ENCODE peak calls at places on chromosomes 4 and X, in seven cellular contexts. One of them, this sample, is unnamed.

GRCh38 chrX:130085551-130085986 is 24.7 kb downstream of the ELF4 start:
- DNase-seq in brain microvascular endothelial cell: no peak
- DNase-seq in NB4: peak
- DNase-seq in NCI-H226: no peak
- DNase-seq in HTR-8/SVneo: no peak
- DNase-seq in fibroblast of the aortic adventitia: no peak
- DNase-seq in T47D: no peak
- DNase-seq in this sample: no peak

GRCh38 chrX:120453985-120454384 is 15.1 kb downstream of the LAMP2 start:
- DNase-seq in brain microvascular endothelial cell: peak
- DNase-seq in NB4: no peak
- DNase-seq in NCI-H226: peak
- DNase-seq in HTR-8/SVneo: peak
- DNase-seq in fibroblast of the aortic adventitia: peak
- DNase-seq in T47D: no peak
- DNase-seq in this sample: no peak

GRCh38 chr4:158079661-158080060 is 93.2 kb downstream of the GASK1B start:
- DNase-seq in brain microvascular endothelial cell: no peak
- DNase-seq in NB4: no peak
- DNase-seq in NCI-H226: no peak
- DNase-seq in HTR-8/SVneo: no peak
- DNase-seq in fibroblast of the aortic adventitia: peak
- DNase-seq in T47D: no peak
- DNase-seq in this sample: no peak

GRCh38 chr4:82798168-82799005 is at the start of gene SCD5:
- DNase-seq in brain microvascular endothelial cell: no peak
- DNase-seq in NB4: peak
- DNase-seq in NCI-H226: peak
- DNase-seq in HTR-8/SVneo: peak
- DNase-seq in fibroblast of the aortic adventitia: peak
- DNase-seq in T47D: peak
- DNase-seq in this sample: peak

GRCh38 chr4:82745173-82745842 is 53.3 kb downstream of the SCD5 start:
- DNase-seq in brain microvascular endothelial cell: peak
- DNase-seq in NB4: no peak
- DNase-seq in NCI-H226: peak
- DNase-seq in HTR-8/SVneo: no peak
- DNase-seq in fibroblast of the aortic adventitia: peak
- DNase-seq in T47D: no peak
- DNase-seq in this sample: peak

GRCh38 chrX:9189286-9189685 is 155.4 kb upstream of the FAM9B start:
- DNase-seq in brain microvascular endothelial cell: no peak
- DNase-seq in NB4: no peak
- DNase-seq in NCI-H226: no peak
- DNase-seq in HTR-8/SVneo: no peak
- DNase-seq in fibroblast of the aortic adventitia: no peak
- DNase-seq in T47D: no peak
- DNase-seq in this sample: no peak

GRCh38 chr4:80197132-80197573 is at the start of gene PRDM8:
- DNase-seq in brain microvascular endothelial cell: no peak
- DNase-seq in NB4: no peak
- DNase-seq in NCI-H226: no peak
- DNase-seq in HTR-8/SVneo: no peak
- DNase-seq in fibroblast of the aortic adventitia: no peak
- DNase-seq in T47D: no peak
- DNase-seq in this sample: no peak

GRCh38 chrX:41664307-41665299 is 24.2 kb upstream of the GPR34 start:
- DNase-seq in brain microvascular endothelial cell: no peak
- DNase-seq in NB4: no peak
- DNase-seq in NCI-H226: no peak
- DNase-seq in HTR-8/SVneo: no peak
- DNase-seq in fibroblast of the aortic adventitia: no peak
- DNase-seq in T47D: no peak
- DNase-seq in this sample: no peak

GRCh38 chr4:165375465-165375864 is 3.3 kb upstream of the CPE start:
- DNase-seq in brain microvascular endothelial cell: no peak
- DNase-seq in NB4: no peak
- DNase-seq in NCI-H226: no peak
- DNase-seq in HTR-8/SVneo: no peak
- DNase-seq in fibroblast of the aortic adventitia: no peak
- DNase-seq in T47D: no peak
- DNase-seq in this sample: no peak

GRCh38 chr4:3371581-3372001 is 70.2 kb upstream of the HGFAC start:
- DNase-seq in brain microvascular endothelial cell: no peak
- DNase-seq in NB4: peak
- DNase-seq in NCI-H226: peak
- DNase-seq in HTR-8/SVneo: no peak
- DNase-seq in fibroblast of the aortic adventitia: no peak
- DNase-seq in T47D: no peak
- DNase-seq in this sample: no peak

GRCh38 chr4:123477804-123478209 is 81.2 kb downstream of the SPRY1 start:
- DNase-seq in brain microvascular endothelial cell: peak
- DNase-seq in NB4: peak
- DNase-seq in NCI-H226: no peak
- DNase-seq in HTR-8/SVneo: no peak
- DNase-seq in fibroblast of the aortic adventitia: peak
- DNase-seq in T47D: no peak
- DNase-seq in this sample: no peak

GRCh38 chrX:97700547-97700946 is 816.8 kb downstream of the RPA4 start:
- DNase-seq in brain microvascular endothelial cell: no peak
- DNase-seq in NB4: no peak
- DNase-seq in NCI-H226: no peak
- DNase-seq in HTR-8/SVneo: no peak
- DNase-seq in fibroblast of the aortic adventitia: no peak
- DNase-seq in T47D: no peak
- DNase-seq in this sample: no peak

GRCh38 chrX:131677655-131678628 is 134.1 kb downstream of the OR13H1 start:
- DNase-seq in brain microvascular endothelial cell: peak
- DNase-seq in NB4: peak
- DNase-seq in NCI-H226: peak
- DNase-seq in HTR-8/SVneo: peak
- DNase-seq in fibroblast of the aortic adventitia: peak
- DNase-seq in T47D: peak
- DNase-seq in this sample: no peak

GRCh38 chrX:45323387-45323786 is 122.7 kb upstream of the DIPK2B start:
- DNase-seq in brain microvascular endothelial cell: no peak
- DNase-seq in NB4: no peak
- DNase-seq in NCI-H226: no peak
- DNase-seq in HTR-8/SVneo: no peak
- DNase-seq in fibroblast of the aortic adventitia: no peak
- DNase-seq in T47D: no peak
- DNase-seq in this sample: no peak

GRCh38 chr4:150173420-150173819 is 95.2 kb downstream of the DCLK2 start:
- DNase-seq in brain microvascular endothelial cell: no peak
- DNase-seq in NB4: no peak
- DNase-seq in NCI-H226: no peak
- DNase-seq in HTR-8/SVneo: no peak
- DNase-seq in fibroblast of the aortic adventitia: peak
- DNase-seq in T47D: no peak
- DNase-seq in this sample: no peak

GRCh38 chr4:19472669-19473068 is 779.0 kb upstream of the SLIT2 start:
- DNase-seq in brain microvascular endothelial cell: no peak
- DNase-seq in NB4: no peak
- DNase-seq in NCI-H226: no peak
- DNase-seq in HTR-8/SVneo: no peak
- DNase-seq in fibroblast of the aortic adventitia: peak
- DNase-seq in T47D: no peak
- DNase-seq in this sample: no peak

GRCh38 chr4:101790521-101791188 is at the start of gene BANK1:
- DNase-seq in brain microvascular endothelial cell: no peak
- DNase-seq in NB4: peak
- DNase-seq in NCI-H226: no peak
- DNase-seq in HTR-8/SVneo: no peak
- DNase-seq in fibroblast of the aortic adventitia: no peak
- DNase-seq in T47D: no peak
- DNase-seq in this sample: no peak

GRCh38 chr4:94571301-94571700 is 119.6 kb downstream of the PDLIM5 start:
- DNase-seq in brain microvascular endothelial cell: no peak
- DNase-seq in NB4: no peak
- DNase-seq in NCI-H226: no peak
- DNase-seq in HTR-8/SVneo: no peak
- DNase-seq in fibroblast of the aortic adventitia: no peak
- DNase-seq in T47D: no peak
- DNase-seq in this sample: no peak

GRCh38 chrX:872090-872489 is 241.5 kb downstream of the SHOX start:
- DNase-seq in brain microvascular endothelial cell: no peak
- DNase-seq in NB4: no peak
- DNase-seq in NCI-H226: no peak
- DNase-seq in HTR-8/SVneo: no peak
- DNase-seq in fibroblast of the aortic adventitia: no peak
- DNase-seq in T47D: no peak
- DNase-seq in this sample: no peak

GRCh38 chr4:185004562-185005208 is 13.6 kb upstream of the HELT start:
- DNase-seq in brain microvascular endothelial cell: no peak
- DNase-seq in NB4: no peak
- DNase-seq in NCI-H226: no peak
- DNase-seq in HTR-8/SVneo: no peak
- DNase-seq in fibroblast of the aortic adventitia: no peak
- DNase-seq in T47D: no peak
- DNase-seq in this sample: no peak